ENCODE peak calls at places on chromosomes 7 and 10, in ten cellular contexts. G, P, C, L, K, O, W, D, S and U are unnamed samples.
A peak's percentile ranks its signal among the peaks of the same experiment; 100 is the strongest.

GRCh38 chr7:31099451-31100444 is 47.6 kb downstream of the ADCYAP1R1 start:
- DNase-seq in S (no peak), C (peak; percentile 37), W (no peak), L (no peak), D (peak; percentile 37), G (peak; percentile 19), K (no peak), P (no peak), O (peak; percentile 40), U (peak; percentile 39)

GRCh38 chr10:119007211-119007574 is 22.3 kb upstream of the NANOS1 start:
- DNase-seq in C (no peak), O (no peak), P (no peak), D (no peak), K (no peak), S (no peak), L (no peak), G (no peak), W (no peak), U (no peak)

GRCh38 chr10:115022754-115023153 is 70.4 kb upstream of the ATRNL1 start:
- DNase-seq in S (no peak), W (no peak), D (no peak), C (no peak), L (no peak), G (no peak), P (no peak), K (no peak), O (no peak), U (no peak)

GRCh38 chr7:92754756-92755581 is 81.4 kb downstream of the CDK6 start:
- DNase-seq in K (no peak), L (no peak), C (no peak), G (no peak), D (peak; percentile 58), O (no peak), W (no peak), S (peak; percentile 46), P (no peak), U (no peak)

GRCh38 chr7:105015631-105015965 is 1.6 kb downstream of the KMT2E start:
- DNase-seq in G (peak; percentile 53), O (no peak), D (no peak), S (peak; percentile 40), L (no peak), C (no peak), K (peak; percentile 55), P (no peak), W (no peak), U (no peak)

GRCh38 chr7:125316451-125316850 is 386.8 kb upstream of the POT1 start:
- DNase-seq in W (no peak), G (no peak), K (peak; percentile 87), L (no peak), C (peak; percentile 55), O (no peak), P (no peak), S (peak; percentile 2), D (no peak), U (no peak)

GRCh38 chr7:46352335-46352954 is 431.4 kb upstream of the IGFBP3 start:
- DNase-seq in O (no peak), W (no peak), P (no peak), S (peak; percentile 61), C (peak; percentile 59), D (peak; percentile 60), K (peak; percentile 84), G (no peak), L (no peak), U (no peak)

GRCh38 chr7:64541438-64542359 is 21.2 kb downstream of the ZNF680 start:
- DNase-seq in P (peak; percentile 19), D (no peak), K (no peak), C (peak; percentile 88), W (no peak), G (no peak), L (no peak), S (peak; percentile 92), O (no peak), U (no peak)

GRCh38 chr7:57424515-57425238 is 25.3 kb upstream of the ZNF716 start:
- DNase-seq in D (no peak), L (peak; percentile 79), O (no peak), P (no peak), W (no peak), C (peak; percentile 28), S (no peak), G (no peak), K (no peak), U (no peak)

GRCh38 chr7:134449596-134450194 is 9.2 kb downstream of the AKR1B1 start:
- DNase-seq in P (no peak), G (no peak), O (no peak), D (no peak), W (no peak), C (no peak), K (no peak), S (no peak), L (no peak), U (no peak)

GRCh38 chr7:134446923-134447322 is 12.0 kb downstream of the AKR1B1 start:
- DNase-seq in K (no peak), S (no peak), C (no peak), L (no peak), O (no peak), G (no peak), P (no peak), D (no peak), W (no peak), U (no peak)

GRCh38 chr7:134447383-134447782 is 11.5 kb downstream of the AKR1B1 start:
- DNase-seq in P (no peak), K (no peak), S (no peak), G (no peak), C (no peak), W (no peak), O (no peak), D (no peak), L (no peak), U (no peak)

GRCh38 chr7:134450296-134451000 is 8.5 kb downstream of the AKR1B1 start:
- DNase-seq in W (no peak), K (no peak), O (no peak), D (no peak), C (peak; percentile 51), G (no peak), L (no peak), S (no peak), P (no peak), U (no peak)

DNA sequence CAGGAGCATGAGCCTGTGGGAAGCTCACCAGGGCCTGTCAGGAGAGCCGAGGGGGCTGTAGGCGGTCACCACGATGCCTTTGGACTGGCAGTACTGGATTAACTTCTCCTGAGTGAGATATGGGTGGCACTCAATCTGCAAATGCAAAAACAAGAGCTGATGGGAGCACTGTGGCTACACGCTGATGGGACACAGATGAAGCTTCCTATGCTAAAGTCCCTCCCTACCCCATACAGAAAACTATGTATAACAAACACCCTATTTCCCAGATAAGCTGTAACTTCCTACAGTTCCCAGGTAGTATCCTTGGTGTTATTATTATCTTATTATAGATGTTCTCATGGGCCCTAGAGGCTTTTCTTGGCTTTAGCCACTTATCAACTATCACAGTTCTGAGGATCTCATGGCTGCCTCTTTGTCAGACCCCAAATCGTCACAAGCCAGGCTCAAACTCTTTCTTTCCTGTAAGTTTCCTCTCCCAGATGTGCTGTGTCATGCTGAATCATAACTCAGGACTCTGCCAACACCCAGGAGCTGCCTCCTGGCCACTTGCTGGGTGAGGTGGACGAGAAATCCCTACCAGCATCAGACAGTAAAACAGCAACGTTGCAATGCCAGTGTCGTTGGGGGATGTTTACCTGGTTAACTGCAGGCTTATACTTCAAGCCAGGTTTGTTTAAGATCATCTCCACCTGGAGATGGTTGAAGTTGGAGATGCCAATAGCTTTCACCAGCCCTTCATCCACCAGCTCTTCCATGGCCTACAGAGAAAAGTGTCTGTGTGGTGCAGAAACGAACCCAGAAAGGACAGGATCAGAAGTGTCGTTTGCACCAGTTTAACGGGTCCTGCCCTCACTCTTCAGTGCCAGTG is 10.3 kb downstream of the AKR1B1 start:
- DNase-seq in K (no peak), O (no peak), W (no peak), P (no peak), S (peak; percentile 86), G (no peak), C (no peak), D (peak; percentile 66), L (no peak), U (no peak)
- H3K27ac ChIP-seq in K (no peak overlapping the region), O (no peak overlapping the region), W (no peak overlapping the region), P (peak overlapping the region; percentile 15), S (peak overlapping the region; percentile 81), G (no peak overlapping the region), C (peak overlapping the region; percentile 96), D (peak overlapping the region; percentile 62), L (no peak overlapping the region), U (peak overlapping the region; percentile 42)

GRCh38 chr7:140655511-140656408 is 15.1 kb upstream of the DENND2A start:
- DNase-seq in C (no peak), W (no peak), S (no peak), O (peak; percentile 38), K (no peak), D (no peak), L (no peak), G (no peak), P (no peak), U (no peak)

GRCh38 chr7:140659727-140660396 is 12.9 kb upstream of the ADCK2 start:
- DNase-seq in G (no peak), W (no peak), S (no peak), P (no peak), O (peak; percentile 11), C (no peak), L (no peak), D (no peak), K (no peak), U (no peak)

GRCh38 chr7:140656548-140657515 is 15.9 kb upstream of the ADCK2 start:
- DNase-seq in C (peak; percentile 77), P (no peak), G (peak; percentile 80), W (peak; percentile 71), L (no peak), S (no peak), K (no peak), O (peak; percentile 74), D (no peak), U (no peak)

GRCh38 chr7:140661124-140661523 is 11.6 kb upstream of the ADCK2 start:
- DNase-seq in P (no peak), L (no peak), D (no peak), W (no peak), O (no peak), C (no peak), S (no peak), K (no peak), G (no peak), U (no peak)
- H3K27me3 ChIP-seq in P (no peaks in the 10 kb centered on the region), L (no peaks in the 10 kb centered on the region), D (no peaks in the 10 kb centered on the region), W (no peaks in the 10 kb centered on the region), O (no peaks in the 10 kb centered on the region), C (no peaks in the 10 kb centered on the region), S (no peaks in the 10 kb centered on the region), K (no peaks in the 10 kb centered on the region), G (no peaks in the 10 kb centered on the region), U (no peaks in the 10 kb centered on the region)

DNA sequence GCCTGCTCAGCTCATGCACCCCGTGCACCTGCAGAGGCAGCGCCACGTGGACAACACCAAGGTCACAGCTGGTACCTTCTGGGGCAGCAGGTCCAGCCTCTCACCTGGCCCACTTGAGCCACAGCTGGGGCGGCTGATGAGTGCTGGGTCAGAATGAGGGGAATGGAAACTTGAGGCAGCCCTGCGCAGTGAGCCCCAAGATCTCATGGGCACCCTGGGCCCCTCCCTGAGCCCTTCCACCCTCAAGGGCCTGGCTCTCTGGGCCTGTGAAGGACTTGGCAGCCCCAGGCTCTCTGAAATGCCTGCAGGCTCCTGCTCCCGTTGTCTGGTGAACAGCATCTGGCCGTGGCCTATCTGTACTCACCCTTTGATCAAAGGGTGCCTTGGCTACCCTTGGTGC is 112.7 kb downstream of the TCERG1L start:
- DNase-seq in W (no peak), S (no peak), C (peak; percentile 20), G (peak; percentile 17), P (no peak), D (peak; percentile 12), L (peak; percentile 65), K (no peak), O (peak; percentile 36), U (peak; percentile 21)
- H3K36me3 ChIP-seq in W (no peaks in the 10 kb centered on the region), S (no peaks in the 10 kb centered on the region), C (no peaks in the 10 kb centered on the region), G (no peaks in the 10 kb centered on the region), P (no peaks in the 10 kb centered on the region), D (no peaks in the 10 kb centered on the region), L (no peaks in the 10 kb centered on the region), K (no peaks in the 10 kb centered on the region), O (no peaks in the 10 kb centered on the region), U (no peaks in the 10 kb centered on the region)

GRCh38 chr10:60521974-60522405 is 132.3 kb upstream of the ANK3 start:
- DNase-seq in S (peak; percentile 98), C (peak; percentile 62), W (no peak), P (no peak), G (no peak), D (no peak), L (no peak), K (peak; percentile 50), O (no peak), U (no peak)
- H3K27ac ChIP-seq in S (no peak overlapping the region), C (peak overlapping the region; percentile 24), W (no peak overlapping the region), P (no peak overlapping the region), G (no peak overlapping the region), D (no peak overlapping the region), L (no peak overlapping the region), K (peak overlapping the region; percentile 90), O (no peak overlapping the region), U (no peak overlapping the region)